ENCODE peak calls at places on chromosome 1, in five cellular contexts. One of them, this sample, is unnamed.

GRCh38 chr1:36350659-36351171 is 27.3 kb upstream of the EVA1B start:
- DNase-seq in erythroblast: no peak
- DNase-seq in astrocyte of the cerebellum: peak
- DNase-seq in PC-3: peak
- DNase-seq in islet precursor cell: peak
- DNase-seq in this sample: peak

GRCh38 chr1:20873311-20873710 is 86.2 kb upstream of the HP1BP3 start:
- DNase-seq in erythroblast: no peak
- DNase-seq in astrocyte of the cerebellum: no peak
- DNase-seq in PC-3: no peak
- DNase-seq in islet precursor cell: no peak
- DNase-seq in this sample: no peak

GRCh38 chr1:109104364-109105151 is 9.4 kb upstream of the ELAPOR1 start:
- DNase-seq in erythroblast: no peak
- DNase-seq in astrocyte of the cerebellum: no peak
- DNase-seq in PC-3: no peak
- DNase-seq in islet precursor cell: no peak
- DNase-seq in this sample: no peak

GRCh38 chr1:25502957-25503356 is 40.4 kb upstream of the LDLRAP1 start:
- DNase-seq in erythroblast: no peak
- DNase-seq in astrocyte of the cerebellum: no peak
- DNase-seq in PC-3: no peak
- DNase-seq in islet precursor cell: peak
- DNase-seq in this sample: no peak

GRCh38 chr1:61301824-61302652 is 219.7 kb downstream of the NFIA start:
- DNase-seq in erythroblast: peak
- DNase-seq in astrocyte of the cerebellum: no peak
- DNase-seq in PC-3: no peak
- DNase-seq in islet precursor cell: no peak
- DNase-seq in this sample: no peak

GRCh38 chr1:19643113-19643512 is 998 bp upstream of the NBL1 start:
- DNase-seq in erythroblast: no peak
- DNase-seq in astrocyte of the cerebellum: no peak
- DNase-seq in PC-3: peak
- DNase-seq in islet precursor cell: peak
- DNase-seq in this sample: peak

GRCh38 chr1:200388791-200389190 is 21.0 kb downstream of the ZNF281 start:
- DNase-seq in erythroblast: no peak
- DNase-seq in astrocyte of the cerebellum: no peak
- DNase-seq in PC-3: no peak
- DNase-seq in islet precursor cell: no peak
- DNase-seq in this sample: no peak

GRCh38 chr1:153742411-153743142 is 14.7 kb downstream of the INTS3 start:
- DNase-seq in erythroblast: no peak
- DNase-seq in astrocyte of the cerebellum: no peak
- DNase-seq in PC-3: no peak
- DNase-seq in islet precursor cell: no peak
- DNase-seq in this sample: no peak

GRCh38 chr1:243841507-243841906 is 8.5 kb downstream of the AKT3 start:
- DNase-seq in erythroblast: no peak
- DNase-seq in astrocyte of the cerebellum: no peak
- DNase-seq in PC-3: no peak
- DNase-seq in islet precursor cell: no peak
- DNase-seq in this sample: no peak

GRCh38 chr1:74673351-74674111 is at the start of gene ERICH3:
- DNase-seq in erythroblast: no peak
- DNase-seq in astrocyte of the cerebellum: no peak
- DNase-seq in PC-3: no peak
- DNase-seq in islet precursor cell: peak
- DNase-seq in this sample: peak

GRCh38 chr1:12594966-12595838 is 22.8 kb downstream of the DHRS3 start:
- DNase-seq in erythroblast: peak
- DNase-seq in astrocyte of the cerebellum: no peak
- DNase-seq in PC-3: peak
- DNase-seq in islet precursor cell: peak
- DNase-seq in this sample: peak

GRCh38 chr1:241888232-241888631 is 40.2 kb downstream of the EXO1 start:
- DNase-seq in erythroblast: no peak
- DNase-seq in astrocyte of the cerebellum: peak
- DNase-seq in PC-3: peak
- DNase-seq in islet precursor cell: no peak
- DNase-seq in this sample: no peak

GRCh38 chr1:214136336-214136735 is 144.6 kb upstream of the SMYD2 start:
- DNase-seq in erythroblast: no peak
- DNase-seq in astrocyte of the cerebellum: no peak
- DNase-seq in PC-3: no peak
- DNase-seq in islet precursor cell: no peak
- DNase-seq in this sample: peak

GRCh38 chr1:197674286-197674685 is 101.0 kb downstream of the DENND1B start:
- DNase-seq in erythroblast: no peak
- DNase-seq in astrocyte of the cerebellum: no peak
- DNase-seq in PC-3: no peak
- DNase-seq in islet precursor cell: no peak
- DNase-seq in this sample: no peak

GRCh38 chr1:171137580-171137979 is 46.9 kb downstream of the FMO3 start:
- DNase-seq in erythroblast: no peak
- DNase-seq in astrocyte of the cerebellum: no peak
- DNase-seq in PC-3: no peak
- DNase-seq in islet precursor cell: no peak
- DNase-seq in this sample: no peak

GRCh38 chr1:245969274-245969673 is 537.8 kb downstream of the SMYD3 start:
- DNase-seq in erythroblast: no peak
- DNase-seq in astrocyte of the cerebellum: peak
- DNase-seq in PC-3: peak
- DNase-seq in islet precursor cell: peak
- DNase-seq in this sample: peak

GRCh38 chr1:161382214-161383019 is 14.7 kb upstream of the CFAP126 start:
- DNase-seq in erythroblast: peak
- DNase-seq in astrocyte of the cerebellum: peak
- DNase-seq in PC-3: peak
- DNase-seq in islet precursor cell: no peak
- DNase-seq in this sample: peak

GRCh38 chr1:114559356-114559755 is 22.1 kb downstream of the BCAS2 start:
- DNase-seq in erythroblast: no peak
- DNase-seq in astrocyte of the cerebellum: no peak
- DNase-seq in PC-3: no peak
- DNase-seq in islet precursor cell: no peak
- DNase-seq in this sample: no peak